ENCODE peak calls at places on chromosomes 16 and 17, in five cellular contexts. G is K562, C is mucosa of descending colon, M is stomach, L is A549. H is an unnamed sample. For H3K4me1, the result is how much of the 10 kb centered on the place peaks cover.

GRCh38 chr16:85303354-85303883 is 191.1 kb upstream of the CIBAR2 start:
- DNase-seq in L (peak), M (peak), G (peak), C (peak), H (no peak)

GRCh38 chr17:61335845-61336655 is 63.6 kb upstream of the TBX2 start:
- DNase-seq in C (no peak), G (no peak), L (peak), M (peak), H (no peak)

GRCh38 chr16:73616186-73616585 is 568.3 kb upstream of the ZFHX3 start:
- DNase-seq in L (peak), G (peak), M (no peak), C (no peak), H (no peak)

GRCh38 chr16:15952265-15952711 is 2.9 kb downstream of the ABCC1 start:
- DNase-seq in C (no peak), G (no peak), M (no peak), L (no peak), H (no peak)

GRCh38 chr17:79888811-79889634 is 49.8 kb upstream of the CBX4 start:
- DNase-seq in C (no peak), L (no peak), G (no peak), M (no peak), H (no peak)

GRCh38 chr17:17708816-17709215 is 27.6 kb downstream of the RAI1 start:
- DNase-seq in C (no peak), G (no peak), L (no peak), M (no peak), H (no peak)

GRCh38 chr16:4521971-4522623 is 16.5 kb downstream of the CDIP1 start:
- DNase-seq in G (no peak), C (peak), M (no peak), L (no peak), H (peak)

GRCh38 chr16:67346328-67346727 is 19.7 kb downstream of the LRRC36 start:
- DNase-seq in M (peak), G (no peak), C (no peak), L (peak), H (no peak)

GRCh38 chr17:29243792-29244191 is 2.9 kb upstream of the CRYBA1 start:
- DNase-seq in C (no peak), G (peak), M (no peak), L (peak), H (peak)

GRCh38 chr17:30251931-30252330 is 16.4 kb upstream of the SLC6A4 start:
- DNase-seq in G (no peak), M (no peak), C (no peak), L (no peak), H (no peak)

GRCh38 chr17:16916557-16916920 is 55.4 kb downstream of the TNFRSF13B start:
- DNase-seq in C (no peak), G (no peak), M (peak), L (no peak), H (no peak)

GRCh38 chr17:67718325-67718941 is 697 bp downstream of the NOL11 start:
- DNase-seq in C (no peak), G (peak), L (peak), M (no peak), H (peak)

GRCh38 chr16:69444873-69445517 is 20.6 kb downstream of the CYB5B start:
- DNase-seq in C (no peak), L (no peak), G (no peak), M (no peak), H (no peak)

GRCh38 chr16:89425523-89425922 is 64.8 kb downstream of the ANKRD11 start:
- DNase-seq in M (no peak), L (no peak), G (no peak), C (peak), H (no peak)

GRCh38 chr16:2663553-2664521 is 18.5 kb upstream of the KCTD5 start:
- DNase-seq in G (no peak), C (no peak), M (no peak), L (no peak), H (peak)

GRCh38 chr17:58402047-58402446 is 15.3 kb downstream of the RNF43 start:
- DNase-seq in M (no peak), C (no peak), L (no peak), G (no peak), H (no peak)

GRCh38 chr17:7296189-7296861 is 1.9 kb upstream of the YBX2 start:
- DNase-seq in M (peak), G (peak), C (peak), L (peak), H (peak)

GRCh38 chr16:796296-797119 is 4.0 kb downstream of the GNG13 start:
- DNase-seq in M (no peak), C (no peak), G (no peak), L (no peak), H (no peak)

GRCh38 chr17:17201907-17202306 is 4.2 kb downstream of the PLD6 start:
- DNase-seq in C (no peak), G (no peak), L (no peak), M (no peak), H (no peak)

GRCh38 chr17:78346605-78347250 is 13.1 kb downstream of the SOCS3 start:
- DNase-seq in M (no peak), L (no peak), G (no peak), C (no peak), H (no peak)

GRCh38 chr17:65455972-65456343 is 105.5 kb downstream of the AXIN2 start:
- DNase-seq in M (no peak), G (no peak), L (peak), C (no peak), H (peak)

GRCh38 chr17:40551091-40551873 is 14.0 kb downstream of the CCR7 start:
- DNase-seq in M (peak), L (peak), C (peak), G (no peak), H (no peak)

GRCh38 chr17:68197091-68197996 is 50.5 kb upstream of the AMZ2 start:
- DNase-seq in G (peak), C (peak), L (no peak), M (no peak), H (peak)

GRCh38 chr16:3020247-3020603 is at the start of gene TNFRSF12A:
- DNase-seq in C (peak), G (peak), L (peak), M (peak), H (peak)

GRCh38 chr17:44522883-44523671 is 19.9 kb upstream of the GPATCH8 start:
- DNase-seq in G (peak), C (peak), L (peak), M (peak), H (peak)
- TF ChIP-seq CTCF in G (peak), C (no peak), L (peak), M (peak), H (peak)

DNA sequence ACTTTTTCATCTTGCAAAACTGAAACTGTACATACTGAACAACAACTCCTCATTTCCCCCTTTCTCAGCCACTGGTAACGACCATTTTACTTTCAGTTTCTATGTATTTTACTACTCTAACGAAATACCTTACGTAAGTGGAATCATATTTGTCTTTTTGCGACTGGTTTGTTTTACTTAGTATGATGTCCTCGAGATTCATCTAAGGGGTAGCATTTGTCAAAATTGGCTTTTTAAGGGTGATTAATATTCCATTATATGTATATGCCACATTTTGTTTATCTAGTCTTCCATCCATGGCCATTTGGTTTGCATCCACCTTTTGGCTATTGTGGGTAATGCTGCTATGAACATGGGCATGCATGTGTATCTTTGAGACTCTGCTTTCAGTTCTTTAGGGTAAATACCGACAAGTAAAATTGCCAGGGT is 10.4 kb downstream of the KPNB1 start:
- DNase-seq in G (no peak), L (no peak), M (no peak), C (no peak), H (no peak)
- H3K4me1 ChIP-seq in G (under half), L (under half), M (under half), C (under half), H (under half)

GRCh38 chr17:81471804-81472456 is 40.7 kb downstream of the ACTG1 start:
- DNase-seq in C (peak), L (peak), G (peak), M (no peak), H (peak)
- TF ChIP-seq CTCF in C (no peak), L (no peak), G (peak), M (no peak), H (peak)

DNA sequence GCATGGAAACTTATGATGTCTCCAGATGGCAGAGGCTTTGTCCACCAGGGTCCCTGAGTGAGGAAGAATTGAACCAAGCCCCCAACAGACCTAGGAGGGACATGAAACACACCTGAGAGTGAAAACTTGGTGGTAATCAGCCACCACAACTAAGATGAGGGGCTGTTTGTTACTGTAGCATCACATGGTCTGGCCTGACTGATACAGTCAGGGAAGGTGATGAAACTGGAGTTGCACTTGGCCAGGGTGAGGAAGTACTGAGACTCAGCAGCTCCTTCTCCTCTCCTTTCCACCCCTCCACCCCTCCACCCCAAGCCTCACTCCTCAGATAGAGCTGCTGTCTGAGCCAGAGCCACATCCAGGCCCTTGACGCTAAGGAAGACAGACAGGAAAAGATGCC is 37.2 kb downstream of the C16orf82 start:
- DNase-seq in M (no peak), L (no peak), C (no peak), G (no peak), H (no peak)
- H3K4me1 ChIP-seq in M (under half), L (under half), C (under half), G (under half), H (under half)

DNA sequence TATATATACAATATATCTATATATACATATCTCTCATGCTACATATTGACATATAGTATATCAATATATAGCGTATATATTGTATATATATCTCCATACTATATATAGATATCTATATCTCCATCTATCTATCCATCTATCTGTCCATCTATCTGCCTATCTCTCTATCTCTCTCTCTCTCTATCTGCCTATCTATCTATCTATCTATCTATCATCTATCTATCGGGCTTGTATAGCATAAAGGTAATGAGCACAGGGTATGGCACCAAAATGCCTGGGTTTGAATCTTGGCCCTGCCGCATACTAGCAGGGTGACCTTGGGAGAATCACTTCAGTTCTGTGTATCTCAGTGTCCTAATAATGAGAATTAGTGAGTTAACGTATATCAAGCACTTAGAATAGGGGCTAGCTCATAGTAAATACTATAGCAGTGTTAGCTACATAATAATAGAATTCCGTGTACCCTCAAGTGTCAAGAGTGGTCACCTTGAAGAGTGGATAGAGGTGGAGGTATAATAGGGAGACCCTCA is 1.5 kb downstream of the ST6GALNAC1 start:
- DNase-seq in M (no peak), L (no peak), C (no peak), G (no peak), H (no peak)
- TF ChIP-seq CTCF in M (no peak), L (no peak), C (no peak), G (no peak), H (no peak)

GRCh38 chr17:47993031-47993546 is 22.2 kb downstream of the CDK5RAP3 start:
- DNase-seq in C (no peak), G (no peak), L (no peak), M (no peak), H (no peak)
- H3K4me1 ChIP-seq in C (under half), G (under half), L (under half), M (under half), H (under half)

GRCh38 chr16:59192551-59193199 is 458.6 kb upstream of the GOT2 start:
- DNase-seq in L (peak), G (no peak), C (no peak), M (no peak), H (peak)
- TF ChIP-seq CTCF in L (peak), G (peak), C (no peak), M (no peak), H (peak)

GRCh38 chr16:57997176-57997527 is 3.3 kb downstream of the ZNF319 start:
- DNase-seq in G (no peak), L (no peak), C (no peak), M (no peak), H (no peak)

GRCh38 chr16:57995721-57996405 is 4.6 kb downstream of the ZNF319 start:
- DNase-seq in G (no peak), M (no peak), L (no peak), C (no peak), H (no peak)

GRCh38 chr16:57997528-57998265 is 2.8 kb downstream of the ZNF319 start:
- DNase-seq in G (no peak), L (no peak), M (no peak), C (no peak), H (no peak)

GRCh38 chr16:57994778-57995177 is 5.7 kb downstream of the ZNF319 start:
- DNase-seq in C (peak), M (peak), L (peak), G (peak), H (peak)

GRCh38 chr16:57996406-57997175 is 3.9 kb downstream of the ZNF319 start:
- DNase-seq in M (no peak), C (no peak), L (no peak), G (no peak), H (no peak)
- H3K4me1 ChIP-seq in M (under half), C (under half), L (under half), G (under half), H (under half)

DNA sequence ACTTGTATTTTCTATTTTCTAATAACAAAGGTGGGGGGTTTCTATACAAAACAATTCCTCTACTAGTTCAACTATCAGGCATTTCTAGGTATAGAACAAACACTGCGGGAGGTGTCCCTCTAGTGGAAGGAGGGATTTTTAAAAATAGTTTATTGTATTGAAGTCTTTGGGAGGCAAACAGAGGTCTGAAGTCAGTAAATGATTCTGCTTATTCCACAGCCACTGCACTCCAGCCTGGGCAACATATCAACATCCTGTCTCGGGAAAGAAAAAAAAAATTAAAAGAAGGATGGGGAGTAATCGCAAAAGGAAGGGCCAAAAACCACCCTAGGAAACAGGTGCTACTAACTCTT is 648 bp upstream of the ERCC4 start:
- DNase-seq in G (peak), C (no peak), M (no peak), L (no peak), H (peak)
- TF ChIP-seq CTCF in G (peak), C (no peak), M (no peak), L (no peak), H (no peak)

GRCh38 chr17:38428150-38428642 is at the start of gene ARHGAP23:
- DNase-seq in L (peak), M (peak), C (no peak), G (peak), H (peak)

GRCh38 chr17:38427160-38427949 is 909 bp upstream of the ARHGAP23 start:
- DNase-seq in L (no peak), C (no peak), M (no peak), G (no peak), H (no peak)

GRCh38 chr17:38430316-38430715 is 2.1 kb downstream of the ARHGAP23 start:
- DNase-seq in M (no peak), L (no peak), G (no peak), C (no peak), H (no peak)

GRCh38 chr17:38429476-38430100 is 1.3 kb downstream of the ARHGAP23 start:
- DNase-seq in G (no peak), L (no peak), M (no peak), C (no peak), H (no peak)

GRCh38 chr17:38428643-38429371 is 543 bp downstream of the ARHGAP23 start:
- DNase-seq in C (no peak), L (no peak), M (peak), G (no peak), H (no peak)
- H3K4me1 ChIP-seq in C (under half), L (under half), M (half or more), G (under half), H (under half)